ENCODE peak calls at places on chromosomes 11 and 22, in five cellular contexts. S, G, Z, B and N are unnamed samples.

GRCh38 chr11:78168539-78169477 is 19.6 kb downstream of the KCTD21 start:
- DNase-seq in S (no peak), G (peak), Z (no peak), B (peak), N (no peak)

GRCh38 chr11:69101100-69101791 is 52.5 kb downstream of the TPCN2 start:
- DNase-seq in S (peak), G (peak), Z (peak), B (peak), N (peak)

GRCh38 chr11:62599909-62600308 is 1.8 kb downstream of the MTA2 start:
- DNase-seq in S (no peak), G (no peak), Z (no peak), B (peak), N (no peak)

GRCh38 chr11:97092823-97093222 is 703.0 kb downstream of the JRKL start:
- DNase-seq in S (no peak), G (no peak), Z (no peak), B (no peak), N (no peak)

GRCh38 chr11:2664886-2665746 is 34.7 kb downstream of the KCNQ1OT1 start:
- DNase-seq in S (no peak), G (no peak), Z (no peak), B (no peak), N (no peak)

GRCh38 chr11:8222820-8223512 is 40.7 kb downstream of the LMO1 start:
- DNase-seq in S (no peak), G (peak), Z (no peak), B (no peak), N (no peak)

GRCh38 chr11:70481625-70482528 is 83.5 kb downstream of the CTTN start:
- DNase-seq in S (no peak), G (peak), Z (no peak), B (peak), N (no peak)

GRCh38 chr11:20362481-20362880 is 1.0 kb upstream of the HTATIP2 start:
- DNase-seq in S (no peak), G (no peak), Z (no peak), B (no peak), N (no peak)

GRCh38 chr11:125412509-125412908 is 83.6 kb downstream of the FEZ1 start:
- DNase-seq in S (no peak), G (no peak), Z (no peak), B (no peak), N (no peak)

GRCh38 chr11:41842673-41843072 is 383.2 kb upstream of the LRRC4C start:
- DNase-seq in S (no peak), G (no peak), Z (no peak), B (no peak), N (no peak)

GRCh38 chr11:104830080-104830479 is 68.2 kb downstream of the CASP12 start:
- DNase-seq in S (no peak), G (peak), Z (no peak), B (peak), N (no peak)

GRCh38 chr11:68825603-68826002 is 16.1 kb downstream of the CPT1A start:
- DNase-seq in S (peak), G (no peak), Z (no peak), B (peak), N (no peak)

GRCh38 chr22:21802056-21802455 is 65.4 kb downstream of the MAPK1 start:
- DNase-seq in S (no peak), G (no peak), Z (no peak), B (no peak), N (no peak)

GRCh38 chr22:43118953-43119458 is 8.5 kb downstream of the BIK start:
- DNase-seq in S (no peak), G (no peak), Z (no peak), B (no peak), N (no peak)

GRCh38 chr11:41784513-41785335 is 325.3 kb upstream of the LRRC4C start:
- DNase-seq in S (no peak), G (no peak), Z (no peak), B (peak), N (no peak)

GRCh38 chr11:65063532-65063931 is 5.2 kb upstream of the NAALADL1 start:
- DNase-seq in S (no peak), G (no peak), Z (no peak), B (no peak), N (no peak)

GRCh38 chr11:278001-278951 is at the start of gene NLRP6:
- DNase-seq in S (no peak), G (no peak), Z (no peak), B (no peak), N (no peak)

GRCh38 chr11:126415128-126415527 is 59.6 kb downstream of the ST3GAL4 start:
- DNase-seq in S (no peak), G (peak), Z (no peak), B (no peak), N (peak)

GRCh38 chr11:69377029-69377952 is 83.3 kb downstream of the MYEOV start:
- DNase-seq in S (no peak), G (no peak), Z (no peak), B (peak), N (no peak)

GRCh38 chr11:44761546-44761961 is 34.8 kb downstream of the TSPAN18 start:
- DNase-seq in S (no peak), G (no peak), Z (no peak), B (no peak), N (no peak)

GRCh38 chr11:22674470-22675426 is 8.3 kb downstream of the GAS2 start:
- DNase-seq in S (no peak), G (no peak), Z (no peak), B (no peak), N (no peak)

GRCh38 chr11:47398551-47398950 is 9.8 kb upstream of the SLC39A13 start:
- DNase-seq in S (no peak), G (no peak), Z (no peak), B (no peak), N (no peak)

GRCh38 chr22:45817705-45818104 is 146.1 kb downstream of the ATXN10 start:
- DNase-seq in S (no peak), G (no peak), Z (no peak), B (no peak), N (no peak)

GRCh38 chr11:111378773-111379499 is at the start of gene POU2AF1:
- DNase-seq in S (peak), G (no peak), Z (peak), B (peak), N (no peak)

GRCh38 chr22:49328630-49329405 is 498.9 kb downstream of the BRD1 start:
- DNase-seq in S (no peak), G (no peak), Z (no peak), B (no peak), N (no peak)

GRCh38 chr22:42881982-42882656 is 25.0 kb upstream of the ARFGAP3 start:
- DNase-seq in S (no peak), G (peak), Z (no peak), B (no peak), N (peak)

GRCh38 chr11:129930743-129931142 is 35.4 kb upstream of the NFRKB start:
- DNase-seq in S (no peak), G (no peak), Z (no peak), B (no peak), N (no peak)

GRCh38 chr22:40224702-40225101 is 47.0 kb downstream of the TNRC6B start:
- DNase-seq in S (no peak), G (no peak), Z (no peak), B (no peak), N (no peak)